ENCODE peak calls at places on chromosomes 3 and 15, in six cellular contexts. K is mesenchymal stem cell, S is IMR-90, F is H1, I is trophoblast cell, X is H9. V is an unnamed sample.

GRCh38 chr3:133745981-133746721 is at the start of gene TF:
- DNase-seq in K (no peak), S (no peak), F (no peak), I (peak; percentile 23), X (no peak), V (no peak)

GRCh38 chr3:112042842-112043280 is 8.3 kb downstream of the TMPRSS7 start:
- DNase-seq in K (no peak), S (no peak), F (no peak), I (no peak), X (no peak), V (no peak)

GRCh38 chr15:85331666-85332261 is 48.6 kb upstream of the AKAP13 start:
- DNase-seq in K (no peak), S (no peak), F (no peak), I (no peak), X (no peak), V (no peak)

GRCh38 chr15:85141601-85142185 is 160.0 kb downstream of the PDE8A start:
- DNase-seq in K (peak; percentile 13), S (peak; percentile 20), F (no peak), I (peak; percentile 70), X (no peak), V (no peak)

GRCh38 chr3:99579246-99579645 is 59.1 kb upstream of the COL8A1 start:
- DNase-seq in K (peak; percentile 67), S (peak; percentile 87), F (no peak), I (no peak), X (no peak), V (no peak)

GRCh38 chr3:102181202-102181920 is 253.5 kb upstream of the ZPLD1 start:
- DNase-seq in K (peak; percentile 66), S (peak; percentile 88), F (no peak), I (peak; percentile 91), X (no peak), V (no peak)

GRCh38 chr3:143206955-143207337 is 87.4 kb downstream of the CHST2 start:
- DNase-seq in K (no peak), S (no peak), F (no peak), I (no peak), X (no peak), V (peak; percentile 44)

GRCh38 chr15:63892794-63893441 is 59.2 kb upstream of the HERC1 start:
- DNase-seq in K (no peak), S (no peak), F (no peak), I (peak; percentile 42), X (no peak), V (no peak)

GRCh38 chr15:78264304-78265136 is at the start of gene DNAJA4:
- DNase-seq in K (no peak), S (no peak), F (peak; percentile 68), I (peak; percentile 23), X (peak; percentile 69), V (no peak)

GRCh38 chr15:70299931-70300858 is 202.5 kb upstream of the TLE3 start:
- DNase-seq in K (no peak), S (no peak), F (no peak), I (no peak), X (no peak), V (no peak)

GRCh38 chr3:62374375-62374876 is 1.1 kb upstream of the FEZF2 start:
- DNase-seq in K (peak; percentile 23), S (peak; percentile 6), F (no peak), I (no peak), X (peak; percentile 54), V (peak; percentile 85)

GRCh38 chr3:107208100-107208499 is 169.1 kb upstream of the CCDC54 start:
- DNase-seq in K (peak; percentile 99), S (peak; percentile 99), F (no peak), I (peak; percentile 42), X (no peak), V (peak; percentile 43)

GRCh38 chr15:68204776-68205557 is at the start of gene CALML4:
- DNase-seq in K (no peak), S (no peak), F (no peak), I (no peak), X (no peak), V (no peak)

GRCh38 chr3:127775398-127776109 is 46.8 kb downstream of the MGLL start:
- DNase-seq in K (peak; percentile 94), S (peak; percentile 90), F (no peak), I (peak; percentile 39), X (no peak), V (no peak)

GRCh38 chr3:155676252-155676981 is 68.5 kb downstream of the PLCH1 start:
- DNase-seq in K (peak; percentile 10), S (peak; percentile 34), F (no peak), I (peak; percentile 95), X (no peak), V (no peak)

GRCh38 chr3:98890960-98891910 is 10.3 kb downstream of the DCBLD2 start:
- DNase-seq in K (peak; percentile 41), S (peak; percentile 60), F (no peak), I (no peak), X (no peak), V (no peak)

GRCh38 chr3:127781411-127782001 is 40.8 kb downstream of the MGLL start:
- DNase-seq in K (peak; percentile 82), S (peak; percentile 85), F (no peak), I (peak; percentile 99), X (no peak), V (no peak)

GRCh38 chr15:50262533-50262932 is 3.0 kb downstream of the HDC start:
- DNase-seq in K (no peak), S (no peak), F (no peak), I (no peak), X (no peak), V (no peak)

GRCh38 chr3:59426851-59427565 is 377.2 kb upstream of the CFAP20DC start:
- DNase-seq in K (peak; percentile 76), S (peak; percentile 86), F (no peak), I (peak; percentile 66), X (no peak), V (no peak)

GRCh38 chr3:88149146-88149515 is 628 bp upstream of the C3orf38 start:
- DNase-seq in K (no peak), S (peak; percentile 16), F (no peak), I (no peak), X (no peak), V (no peak)

GRCh38 chr15:36814708-36815107 is 235.3 kb downstream of the CDIN1 start:
- DNase-seq in K (no peak), S (peak; percentile 21), F (no peak), I (peak; percentile 45), X (no peak), V (no peak)

GRCh38 chr15:56390739-56391267 is 25.6 kb downstream of the TEX9 start:
- DNase-seq in K (no peak), S (peak; percentile 5), F (no peak), I (no peak), X (no peak), V (no peak)

GRCh38 chr3:137110392-137110996 is 152.7 kb downstream of the IL20RB start:
- DNase-seq in K (peak; percentile 33), S (peak; percentile 33), F (no peak), I (peak; percentile 61), X (no peak), V (no peak)

GRCh38 chr3:122784436-122784835 is 9.2 kb downstream of the HSPBAP1 start:
- DNase-seq in K (peak; percentile 16), S (peak; percentile 85), F (no peak), I (peak; percentile 91), X (no peak), V (no peak)

GRCh38 chr15:60643490-60644040 is 164.6 kb upstream of the ICE2 start:
- DNase-seq in K (no peak), S (no peak), F (no peak), I (no peak), X (no peak), V (no peak)
- H2BK5ac ChIP-seq in K (no peak overlapping the region), S (no peak overlapping the region), F (peak overlapping the region; percentile 80), I (no peak overlapping the region), X (no peak overlapping the region), V (no peak overlapping the region)

DNA sequence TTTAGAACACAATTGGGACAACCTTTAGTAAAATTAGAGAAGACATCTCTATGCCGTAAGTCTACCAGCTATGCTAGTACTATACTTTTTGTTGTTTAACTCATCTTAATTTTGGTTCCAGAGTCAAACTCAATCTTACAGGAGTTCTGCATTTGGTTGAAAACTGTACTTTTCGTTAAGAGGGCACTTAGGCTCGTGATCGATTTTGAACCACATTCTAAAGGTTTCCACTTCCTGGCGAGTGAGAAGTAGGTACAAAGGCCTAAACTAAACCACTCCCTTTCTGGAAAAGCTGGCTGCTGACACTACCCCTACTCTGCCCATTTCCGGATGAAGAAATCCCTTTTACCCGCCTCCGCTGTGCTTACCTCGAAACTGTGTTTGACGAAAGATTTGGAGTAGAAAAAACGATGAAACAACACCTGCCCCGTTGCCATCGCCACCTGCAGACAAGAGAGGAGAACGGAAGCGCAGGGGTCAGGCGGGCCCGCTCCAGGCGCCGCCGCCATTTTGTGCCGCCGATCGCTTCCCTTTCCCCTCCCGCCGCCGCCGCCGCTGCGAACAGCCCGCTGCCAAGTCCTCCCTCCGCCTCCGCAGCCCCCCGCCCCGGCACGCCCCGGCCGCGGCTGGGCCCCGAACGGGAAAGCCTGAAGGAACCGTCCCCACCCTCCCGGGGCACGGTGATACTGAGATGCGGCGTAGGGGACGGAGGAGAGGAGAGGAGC is 748 bp downstream of the CCNL1 start:
- DNase-seq in K (no peak), S (peak; percentile 37), F (peak; percentile 79), I (peak; percentile 69), X (peak; percentile 54), V (peak; percentile 49)
- H2BK5ac ChIP-seq in K (peak overlapping the region; percentile 90), S (peak overlapping the region; percentile 92), F (peak overlapping the region; percentile 97), I (peak overlapping the region; percentile 95), X (peak overlapping the region; percentile 87), V (peak overlapping the region; percentile 97)

DNA sequence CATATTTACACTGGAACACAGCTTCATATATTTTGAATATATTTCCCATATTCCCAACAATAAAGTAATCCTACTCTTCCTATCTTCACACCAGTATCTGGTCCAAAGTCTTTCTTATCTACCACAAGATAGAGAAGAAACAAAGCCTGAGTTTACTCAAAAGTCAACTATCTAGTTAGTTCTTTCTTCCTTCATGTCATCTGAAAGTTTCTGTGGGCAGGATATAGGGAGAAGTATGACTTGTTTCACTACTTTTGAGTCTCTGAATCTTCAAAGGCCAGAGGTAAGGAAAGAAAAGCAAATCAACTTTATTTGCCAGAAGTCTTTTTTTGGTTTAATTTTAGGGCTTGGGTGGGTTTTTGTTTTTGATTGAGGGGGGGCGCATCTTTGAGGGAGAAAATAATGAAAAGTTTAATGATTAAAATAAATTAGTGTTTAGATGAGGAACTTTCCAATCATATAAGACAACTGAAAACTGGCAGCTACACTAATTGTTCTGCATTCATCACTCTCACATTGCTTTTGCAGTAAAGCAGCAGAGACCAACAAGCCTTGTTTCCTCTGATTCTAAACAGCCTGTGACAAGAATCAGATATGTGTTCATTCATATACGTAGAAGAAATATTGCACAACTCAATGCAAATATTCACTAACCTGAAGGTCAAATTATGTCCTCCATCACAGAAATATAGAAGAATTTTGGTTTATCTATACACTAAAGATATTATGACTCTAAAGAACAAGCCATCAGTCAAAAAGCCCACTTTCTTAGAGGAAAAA is 421.4 kb downstream of the SHQ1 start:
- DNase-seq in K (no peak), S (no peak), F (no peak), I (no peak), X (no peak), V (no peak)
- H2BK5ac ChIP-seq in K (no peak overlapping the region), S (no peak overlapping the region), F (no peak overlapping the region), I (no peak overlapping the region), X (no peak overlapping the region), V (no peak overlapping the region)

DNA sequence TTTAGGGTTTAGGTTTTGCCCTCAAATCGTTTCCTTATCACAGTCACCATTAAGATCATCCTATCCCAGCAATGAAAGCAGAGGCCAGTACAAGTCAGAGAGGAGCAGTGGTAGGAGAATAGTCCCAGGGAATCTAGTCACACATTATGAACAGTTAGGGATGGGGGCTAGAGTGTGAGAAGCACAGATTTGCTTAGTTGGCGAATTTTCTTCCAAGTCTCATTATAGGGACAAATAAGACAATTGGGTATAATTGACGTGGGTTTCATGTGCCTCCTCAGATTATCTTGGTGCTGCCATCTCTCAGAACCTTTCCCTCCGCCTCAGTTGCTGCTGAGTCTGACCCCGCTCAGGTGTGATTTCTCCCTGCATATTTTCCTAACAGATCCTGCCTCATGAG is 407.1 kb downstream of the SQOR start:
- DNase-seq in K (no peak), S (no peak), F (no peak), I (no peak), X (no peak), V (no peak)
- H2BK5ac ChIP-seq in K (no peak overlapping the region), S (no peak overlapping the region), F (no peak overlapping the region), I (no peak overlapping the region), X (no peak overlapping the region), V (no peak overlapping the region)

V was measured in neuronal stem cell.